ENCODE peak calls at places on chromosomes 5 and 9, in ten cellular contexts. One of them, this sample, is unnamed.

GRCh38 chr9:80968611-80969010 is 720.7 kb downstream of the TLE1 start:
- DNase-seq in T-helper 1 cell: no peak
- DNase-seq in EL: peak; percentile 80
- DNase-seq in activated gamma-delta T cell treated with Interleukin-2 at 50 U/mL for 16 hours: no peak
- DNase-seq in NCI-H2171: no peak
- DNase-seq in hepatocyte: no peak
- DNase-seq in RPMI7951: peak; percentile 91
- DNase-seq in AG08395: peak; percentile 48
- DNase-seq in lung: no peak
- DNase-seq in heart left ventricle: no peak
- DNase-seq in this sample: no peak

GRCh38 chr9:131562032-131562959 is 17.0 kb downstream of the PRRT1B start:
- DNase-seq in T-helper 1 cell: no peak
- DNase-seq in EL: peak; percentile 48
- DNase-seq in activated gamma-delta T cell treated with Interleukin-2 at 50 U/mL for 16 hours: no peak
- DNase-seq in NCI-H2171: no peak
- DNase-seq in hepatocyte: no peak
- DNase-seq in RPMI7951: peak; percentile 44
- DNase-seq in AG08395: no peak
- DNase-seq in lung: no peak
- DNase-seq in heart left ventricle: no peak
- DNase-seq in this sample: no peak

GRCh38 chr5:54390015-54390414 is 65.5 kb upstream of the HSPB3 start:
- DNase-seq in T-helper 1 cell: no peak
- DNase-seq in EL: peak; percentile 95
- DNase-seq in activated gamma-delta T cell treated with Interleukin-2 at 50 U/mL for 16 hours: no peak
- DNase-seq in NCI-H2171: peak; percentile 97
- DNase-seq in hepatocyte: peak; percentile 66
- DNase-seq in RPMI7951: peak; percentile 77
- DNase-seq in AG08395: peak; percentile 49
- DNase-seq in lung: no peak
- DNase-seq in heart left ventricle: no peak
- DNase-seq in this sample: no peak

GRCh38 chr5:41009228-41009627 is 61.9 kb downstream of the MROH2B start:
- DNase-seq in T-helper 1 cell: no peak
- DNase-seq in EL: peak; percentile 86
- DNase-seq in activated gamma-delta T cell treated with Interleukin-2 at 50 U/mL for 16 hours: no peak
- DNase-seq in NCI-H2171: no peak
- DNase-seq in hepatocyte: no peak
- DNase-seq in RPMI7951: peak; percentile 85
- DNase-seq in AG08395: no peak
- DNase-seq in lung: no peak
- DNase-seq in heart left ventricle: peak; percentile 24
- DNase-seq in this sample: no peak

GRCh38 chr5:105506692-105507277 is 1944.2 kb upstream of the NUDT12 start:
- DNase-seq in T-helper 1 cell: no peak
- DNase-seq in EL: no peak
- DNase-seq in activated gamma-delta T cell treated with Interleukin-2 at 50 U/mL for 16 hours: no peak
- DNase-seq in NCI-H2171: no peak
- DNase-seq in hepatocyte: peak; percentile 41
- DNase-seq in RPMI7951: no peak
- DNase-seq in AG08395: peak; percentile 3
- DNase-seq in lung: no peak
- DNase-seq in heart left ventricle: no peak
- DNase-seq in this sample: no peak

GRCh38 chr5:109410389-109411174 is 808 bp upstream of the PJA2 start:
- DNase-seq in T-helper 1 cell: no peak
- DNase-seq in EL: peak; percentile 88
- DNase-seq in activated gamma-delta T cell treated with Interleukin-2 at 50 U/mL for 16 hours: peak; percentile 39
- DNase-seq in NCI-H2171: no peak
- DNase-seq in hepatocyte: peak; percentile 89
- DNase-seq in RPMI7951: peak; percentile 84
- DNase-seq in AG08395: peak; percentile 48
- DNase-seq in lung: peak; percentile 80
- DNase-seq in heart left ventricle: peak; percentile 87
- DNase-seq in this sample: no peak

GRCh38 chr5:148394587-148395019 is 10.8 kb downstream of the FBXO38 start:
- DNase-seq in T-helper 1 cell: no peak
- DNase-seq in EL: no peak
- DNase-seq in activated gamma-delta T cell treated with Interleukin-2 at 50 U/mL for 16 hours: no peak
- DNase-seq in NCI-H2171: no peak
- DNase-seq in hepatocyte: no peak
- DNase-seq in RPMI7951: no peak
- DNase-seq in AG08395: no peak
- DNase-seq in lung: no peak
- DNase-seq in heart left ventricle: no peak
- DNase-seq in this sample: no peak

GRCh38 chr5:124706729-124707361 is 39.6 kb downstream of the ZNF608 start:
- DNase-seq in T-helper 1 cell: no peak
- DNase-seq in EL: no peak
- DNase-seq in activated gamma-delta T cell treated with Interleukin-2 at 50 U/mL for 16 hours: no peak
- DNase-seq in NCI-H2171: peak; percentile 77
- DNase-seq in hepatocyte: peak; percentile 77
- DNase-seq in RPMI7951: peak; percentile 42
- DNase-seq in AG08395: peak; percentile 28
- DNase-seq in lung: peak; percentile 42
- DNase-seq in heart left ventricle: peak; percentile 74
- DNase-seq in this sample: no peak

GRCh38 chr5:28750236-28750635 is 1711.8 kb upstream of the CDH9 start:
- DNase-seq in T-helper 1 cell: no peak
- DNase-seq in EL: no peak
- DNase-seq in activated gamma-delta T cell treated with Interleukin-2 at 50 U/mL for 16 hours: no peak
- DNase-seq in NCI-H2171: no peak
- DNase-seq in hepatocyte: no peak
- DNase-seq in RPMI7951: no peak
- DNase-seq in AG08395: no peak
- DNase-seq in lung: no peak
- DNase-seq in heart left ventricle: no peak
- DNase-seq in this sample: no peak

GRCh38 chr5:154190652-154191304 is at the start of gene GALNT10:
- DNase-seq in T-helper 1 cell: peak; percentile 74
- DNase-seq in EL: peak; percentile 72
- DNase-seq in activated gamma-delta T cell treated with Interleukin-2 at 50 U/mL for 16 hours: peak; percentile 61
- DNase-seq in NCI-H2171: no peak
- DNase-seq in hepatocyte: peak; percentile 88
- DNase-seq in RPMI7951: peak; percentile 68
- DNase-seq in AG08395: peak; percentile 81
- DNase-seq in lung: peak; percentile 55
- DNase-seq in heart left ventricle: peak; percentile 78
- DNase-seq in this sample: peak; percentile 70

GRCh38 chr9:114588671-114589526 is 1.3 kb downstream of the ATP6V1G1 start:
- DNase-seq in T-helper 1 cell: no peak
- DNase-seq in EL: peak; percentile 61
- DNase-seq in activated gamma-delta T cell treated with Interleukin-2 at 50 U/mL for 16 hours: no peak
- DNase-seq in NCI-H2171: no peak
- DNase-seq in hepatocyte: peak; percentile 45
- DNase-seq in RPMI7951: peak; percentile 42
- DNase-seq in AG08395: peak; percentile 46
- DNase-seq in lung: no peak
- DNase-seq in heart left ventricle: no peak
- DNase-seq in this sample: no peak